ENCODE peak calls at places on chromosomes 5 and 9, in five cellular contexts. N is substantia nigra; M is hypothalamus; W is CD8-positive, alpha-beta memory T cell; O is neuronal stem cell. D is an unnamed sample.

GRCh38 chr9:87787735-87788134 is 61.8 kb downstream of the CTSL start:
- DNase-seq in M (no peak), O (no peak), W (no peak), N (no peak), D (no peak)

GRCh38 chr9:132443951-132444615 is 34.1 kb downstream of the CFAP77 start:
- DNase-seq in M (no peak), W (no peak), N (no peak), O (no peak), D (no peak)

GRCh38 chr5:58135571-58136335 is 324.1 kb downstream of the PLK2 start:
- DNase-seq in W (no peak), N (no peak), O (no peak), M (no peak), D (no peak)

GRCh38 chr9:130232899-130233586 is 32.5 kb upstream of the HMCN2 start:
- DNase-seq in O (no peak), W (no peak), M (no peak), N (no peak), D (no peak)

GRCh38 chr9:97710356-97711222 is 13.4 kb upstream of the XPA start:
- DNase-seq in M (no peak), N (peak; percentile 67), O (peak; percentile 65), W (peak; percentile 13), D (no peak)

GRCh38 chr9:78031826-78032598 is 401 bp upstream of the GNAQ start:
- DNase-seq in W (peak; percentile 48), N (peak; percentile 89), O (peak; percentile 90), M (peak; percentile 82), D (peak; percentile 64)

GRCh38 chr5:135215617-135215995 is 181.6 kb upstream of the PITX1 start:
- DNase-seq in N (no peak), O (no peak), M (no peak), W (no peak), D (no peak)

GRCh38 chr9:130987054-130987453 is 21.9 kb upstream of the LAMC3 start:
- DNase-seq in M (no peak), W (no peak), N (no peak), O (no peak), D (no peak)

GRCh38 chr5:134451618-134452505 is 40.2 kb upstream of the CDKN2AIPNL start:
- DNase-seq in M (no peak), O (no peak), W (no peak), N (no peak), D (no peak)

GRCh38 chr5:117633093-117633492 is 1058.5 kb upstream of the SEMA6A start:
- DNase-seq in N (no peak), W (no peak), O (no peak), M (no peak), D (no peak)

GRCh38 chr5:147973086-147973485 is 66.7 kb upstream of the C5orf46 start:
- DNase-seq in M (no peak), W (no peak), N (no peak), O (no peak), D (no peak)

GRCh38 chr9:134325096-134325812 is 1.0 kb upstream of the RXRA start:
- DNase-seq in W (no peak), N (no peak), M (no peak), O (no peak), D (no peak)

GRCh38 chr5:110058175-110058574 is 368.4 kb downstream of the MAN2A1 start:
- DNase-seq in O (no peak), W (no peak), M (no peak), N (no peak), D (no peak)

GRCh38 chr5:84453405-84453804 is 68.7 kb upstream of the EDIL3 start:
- DNase-seq in O (no peak), M (no peak), N (no peak), W (no peak), D (no peak)

GRCh38 chr5:74361406-74362358 is 278.8 kb downstream of the ENC1 start:
- DNase-seq in O (no peak), N (no peak), M (no peak), W (no peak), D (no peak)

GRCh38 chr9:112271466-112272098 is 61.8 kb downstream of the PTBP3 start:
- DNase-seq in O (no peak), M (no peak), N (no peak), W (no peak), D (no peak)

GRCh38 chr9:89023788-89024187 is 32.5 kb downstream of the S1PR3 start:
- DNase-seq in M (no peak), O (no peak), W (no peak), N (no peak), D (no peak)

GRCh38 chr9:88041447-88041846 is 67.1 kb upstream of the CDK20 start:
- DNase-seq in O (no peak), M (no peak), N (no peak), W (no peak), D (no peak)

GRCh38 chr9:94806307-94806893 is 79.9 kb downstream of the AOPEP start:
- DNase-seq in M (no peak), O (no peak), W (no peak), N (no peak), D (no peak)

GRCh38 chr5:14675309-14675708 is 10.8 kb downstream of the OTULIN start:
- DNase-seq in W (no peak), O (no peak), M (no peak), N (no peak), D (no peak)

GRCh38 chr9:131069699-131070098 is 26.6 kb upstream of the AIF1L start:
- DNase-seq in M (no peak), O (no peak), N (no peak), W (no peak), D (no peak)

GRCh38 chr5:91110709-91111108 is 272.4 kb downstream of the ARRDC3 start:
- DNase-seq in O (no peak), N (no peak), W (no peak), M (no peak), D (no peak)

GRCh38 chr5:147403659-147404640 is 105.9 kb downstream of the DPYSL3 start:
- DNase-seq in O (no peak), N (no peak), W (no peak), M (no peak), D (no peak)

GRCh38 chr9:5773324-5773999 is 59.5 kb downstream of the ERMP1 start:
- DNase-seq in O (no peak), M (no peak), W (no peak), N (no peak), D (no peak)

GRCh38 chr9:88339322-88339721 is 48.9 kb upstream of the SPIN1 start:
- DNase-seq in W (no peak), M (no peak), O (no peak), N (no peak), D (no peak)

GRCh38 chr9:137278061-137278912 is 761 bp downstream of the TOR4A start:
- DNase-seq in O (no peak), W (no peak), N (no peak), M (no peak), D (no peak)